ENCODE peak calls at places on chromosomes 7 and 10, in seven cellular contexts. E is lower lobe of right lung, F is heart left ventricle, G is left ventricle myocardium inferior, R is GM06990, W is AG09309, J is tibial artery. U is an unnamed sample.

GRCh38 chr7:7693881-7694280 is 24.5 kb downstream of the RPA3 start:
- DNase-seq in J (no peak), F (no peak), E (no peak), R (no peak), G (no peak), W (peak), U (peak)

GRCh38 chr7:109226699-109227098 is 657.0 kb downstream of the DNAJB9 start:
- DNase-seq in J (no peak), E (no peak), G (no peak), R (no peak), W (no peak), F (no peak), U (no peak)

GRCh38 chr10:100338434-100339036 is 8.5 kb upstream of the SCD start:
- DNase-seq in E (peak), G (peak), J (peak), F (peak), W (no peak), R (peak), U (no peak)

GRCh38 chr10:51422311-51423120 is 276.9 kb downstream of the CSTF2T start:
- DNase-seq in R (peak), G (peak), J (peak), E (peak), W (peak), F (peak), U (peak)

GRCh38 chr10:126350216-126350992 is 37.9 kb downstream of the ADAM12 start:
- DNase-seq in G (no peak), F (no peak), J (no peak), W (peak), R (no peak), E (no peak), U (peak)

GRCh38 chr7:118057404-118057803 is 126.6 kb upstream of the LSM8 start:
- DNase-seq in E (no peak), R (no peak), W (no peak), G (no peak), J (no peak), F (no peak), U (no peak)

GRCh38 chr10:34189830-34190229 is 625.3 kb downstream of the PARD3 start:
- DNase-seq in J (no peak), F (no peak), G (no peak), E (no peak), W (no peak), R (no peak), U (no peak)

GRCh38 chr7:123666492-123666891 is 10.8 kb downstream of the LMOD2 start:
- DNase-seq in J (no peak), F (no peak), E (no peak), W (no peak), G (no peak), R (no peak), U (no peak)

GRCh38 chr7:108603922-108604684 is 34.4 kb downstream of the DNAJB9 start:
- DNase-seq in R (no peak), J (no peak), W (no peak), E (no peak), F (no peak), G (no peak), U (no peak)

GRCh38 chr10:60574388-60574787 is 184.7 kb upstream of the ANK3 start:
- DNase-seq in J (no peak), G (no peak), F (no peak), E (no peak), R (no peak), W (no peak), U (no peak)

GRCh38 chr10:60570941-60571340 is 181.3 kb upstream of the ANK3 start:
- DNase-seq in G (no peak), E (no peak), J (no peak), F (no peak), R (no peak), W (no peak), U (no peak)

GRCh38 chr10:60570272-60570865 is 180.7 kb upstream of the ANK3 start:
- DNase-seq in E (no peak), F (no peak), G (no peak), R (no peak), J (no peak), W (no peak), U (no peak)

GRCh38 chr10:60573342-60573741 is 183.7 kb upstream of the ANK3 start:
- DNase-seq in G (no peak), E (no peak), R (peak), W (no peak), J (no peak), F (no peak), U (no peak)

DNA sequence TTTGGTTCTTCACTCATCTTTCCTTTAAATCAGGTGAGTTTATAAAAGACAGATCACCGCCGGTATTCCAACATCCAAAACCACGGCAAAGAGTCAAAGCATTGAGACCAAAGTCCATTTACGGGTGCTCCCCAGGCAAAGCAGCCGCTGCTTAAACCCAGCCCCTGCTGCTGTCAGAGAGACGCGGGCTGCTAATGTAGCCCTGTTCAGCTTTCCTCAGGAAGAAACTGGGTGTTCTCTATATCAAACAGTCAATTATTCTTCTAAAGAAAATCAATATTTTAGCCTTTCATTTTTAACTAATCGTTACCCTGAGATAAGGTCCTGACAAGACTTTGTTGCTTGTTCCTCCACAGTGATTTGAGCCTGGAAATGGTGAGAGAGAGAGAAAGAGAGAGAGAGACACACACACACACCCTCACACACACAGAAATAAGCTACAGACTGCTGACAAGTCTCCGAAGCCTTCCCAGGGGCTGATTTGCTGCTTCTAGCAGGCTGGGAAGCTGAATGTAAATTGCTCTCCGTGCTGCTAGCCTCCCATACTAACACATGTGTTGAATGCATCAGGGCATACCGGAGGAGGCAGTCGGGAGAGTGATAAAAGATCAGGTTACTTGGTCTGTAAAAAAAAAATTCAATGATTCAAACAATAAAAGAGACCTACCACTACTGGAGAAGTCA is 183.0 kb upstream of the ANK3 start:
- DNase-seq in G (peak), F (peak), E (no peak), R (no peak), J (no peak), W (peak), U (peak)
- H3K4me3 ChIP-seq in G (peak), F (peak), E (peak), R (no peak), J (peak), W (peak), U (peak)

GRCh38 chr7:151060416-151061234 is 1.2 kb downstream of the SLC4A2 start:
- DNase-seq in F (no peak), G (no peak), W (no peak), R (no peak), J (no peak), E (no peak), U (peak)

GRCh38 chr7:151059362-151060112 is at the start of gene SLC4A2:
- DNase-seq in W (no peak), R (peak), G (peak), E (peak), J (peak), F (peak), U (no peak)

GRCh38 chr7:151061241-151062110 is 2.1 kb downstream of the SLC4A2 start:
- DNase-seq in R (no peak), E (peak), W (no peak), G (no peak), F (no peak), J (no peak), U (no peak)

GRCh38 chr7:151058766-151059361 is 525 bp upstream of the SLC4A2 start:
- DNase-seq in R (no peak), F (no peak), J (no peak), G (no peak), W (no peak), E (no peak), U (no peak)

GRCh38 chr7:151060113-151060415 is 675 bp downstream of the SLC4A2 start:
- DNase-seq in R (no peak), E (no peak), W (no peak), F (no peak), G (no peak), J (no peak), U (no peak)
- TF ChIP-seq CTCF in R (no peak), E (no peak), W (no peak), F (no peak), G (no peak), J (peak), U (no peak)

DNA sequence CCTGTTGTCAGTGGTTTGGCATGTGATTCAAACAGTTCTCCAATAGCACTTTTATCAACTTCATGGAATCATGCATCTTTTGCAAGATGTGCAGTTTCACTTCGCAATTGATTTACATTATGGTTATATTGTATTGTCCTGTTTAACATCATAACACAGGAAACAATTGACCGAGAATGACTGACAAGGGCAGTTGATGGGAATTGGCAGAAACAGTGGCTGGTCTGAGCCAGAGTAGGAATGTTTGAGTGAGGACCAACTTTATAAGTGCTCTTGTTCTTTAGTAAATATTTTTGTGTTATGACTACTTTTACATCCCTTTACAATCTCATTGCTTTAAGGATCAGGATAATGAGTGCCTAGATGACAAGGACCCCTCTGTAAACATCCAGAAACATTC is 2.2 kb downstream of the KLHL7 start:
- DNase-seq in G (no peak), R (no peak), E (no peak), W (no peak), F (no peak), J (no peak), U (no peak)
- H3K4me3 ChIP-seq in G (peak), R (no peak), E (peak), W (peak), F (peak), J (peak), U (peak)

GRCh38 chr7:2661602-2662272 is 26.3 kb upstream of the AMZ1 start:
- DNase-seq in R (no peak), W (no peak), E (no peak), G (no peak), J (no peak), F (no peak), U (no peak)
- TF ChIP-seq CTCF in R (no peak), W (no peak), E (peak), G (no peak), J (no peak), F (no peak), U (peak)